ENCODE peak calls at places on chromosomes 7 and 10, in nine cellular contexts. Z is germinal center; T is activated naive CD4-positive, alpha-beta T cell; J is hippocampal formation; S is stimulated activated CD4-positive, alpha-beta T cell treated with anti-CD3 and anti-CD28 coated beads, Interleukin-1b, Interleukin-23, amount 100 ng/mL, for 24 hours; H is astrocyte of the hippocampus; E is GM12865; M is KBM-7; F is fibroblast of gingiva. P is an unnamed sample.

GRCh38 chr7:50869108-50869716 is 86.5 kb upstream of the GRB10 start:
- DNase-seq in Z (no peak), T (no peak), J (no peak), S (no peak), H (peak), E (no peak), M (no peak), F (peak), P (no peak)

GRCh38 chr10:93352638-93353383 is 129.3 kb downstream of the MYOF start:
- DNase-seq in Z (peak), T (no peak), J (no peak), S (no peak), H (peak), E (peak), M (peak), F (peak), P (no peak)

GRCh38 chr10:104472957-104473745 is 119.5 kb downstream of the CFAP58 start:
- DNase-seq in Z (no peak), T (no peak), J (no peak), S (no peak), H (no peak), E (no peak), M (no peak), F (no peak), P (no peak)

GRCh38 chr7:116499168-116500070 is at the start of gene CAV2:
- DNase-seq in Z (peak), T (no peak), J (peak), S (no peak), H (peak), E (peak), M (no peak), F (peak), P (no peak)

GRCh38 chr7:1700536-1701333 is 30.7 kb downstream of the ELFN1 start:
- DNase-seq in Z (no peak), T (no peak), J (no peak), S (no peak), H (no peak), E (no peak), M (no peak), F (no peak), P (no peak)

GRCh38 chr7:120273476-120273975 is 551 bp downstream of the KCND2 start:
- DNase-seq in Z (peak), T (no peak), J (peak), S (no peak), H (peak), E (peak), M (peak), F (peak), P (no peak)

GRCh38 chr7:112204072-112204775 is 2.0 kb downstream of the DOCK4 start:
- DNase-seq in Z (no peak), T (no peak), J (peak), S (no peak), H (peak), E (no peak), M (peak), F (peak), P (no peak)

GRCh38 chr7:130733866-130734524 is at the start of gene KLF14:
- DNase-seq in Z (peak), T (no peak), J (no peak), S (peak), H (peak), E (peak), M (peak), F (no peak), P (no peak)

GRCh38 chr7:109868215-109868614 is 1222.7 kb upstream of the LRRN3 start:
- DNase-seq in Z (no peak), T (no peak), J (no peak), S (no peak), H (no peak), E (no peak), M (no peak), F (no peak), P (no peak)

GRCh38 chr10:117441812-117442443 is 66.7 kb upstream of the PDZD8 start:
- DNase-seq in Z (no peak), T (no peak), J (no peak), S (no peak), H (peak), E (peak), M (peak), F (peak), P (no peak)

GRCh38 chr7:132417037-132417906 is 159.0 kb downstream of the PLXNA4 start:
- DNase-seq in Z (no peak), T (no peak), J (no peak), S (no peak), H (no peak), E (no peak), M (no peak), F (no peak), P (no peak)

GRCh38 chr7:146654048-146654447 is 537.4 kb downstream of the CNTNAP2 start:
- DNase-seq in Z (no peak), T (no peak), J (no peak), S (no peak), H (peak), E (no peak), M (no peak), F (no peak), P (no peak)

GRCh38 chr10:49735848-49736563 is 26.1 kb downstream of the OGDHL start:
- DNase-seq in Z (no peak), T (no peak), J (no peak), S (no peak), H (no peak), E (no peak), M (no peak), F (no peak), P (no peak)

GRCh38 chr10:1807196-1807595 is 69.9 kb upstream of the ADARB2 start:
- DNase-seq in Z (no peak), T (no peak), J (no peak), S (no peak), H (no peak), E (no peak), M (no peak), F (no peak), P (no peak)

GRCh38 chr7:108367946-108368345 is 88.3 kb downstream of the NRCAM start:
- DNase-seq in Z (no peak), T (no peak), J (no peak), S (no peak), H (no peak), E (no peak), M (no peak), F (no peak), P (no peak)

GRCh38 chr7:86653919-86654659 is 10.4 kb downstream of the GRM3 start:
- DNase-seq in Z (no peak), T (no peak), J (peak), S (no peak), H (peak), E (no peak), M (no peak), F (no peak), P (no peak)

GRCh38 chr7:75756340-75757297 is 15.4 kb downstream of the CCL26 start:
- DNase-seq in Z (peak), T (no peak), J (no peak), S (no peak), H (peak), E (peak), M (peak), F (peak), P (no peak)

GRCh38 chr10:74936577-74937445 is 110.4 kb downstream of the KAT6B start:
- DNase-seq in Z (no peak), T (no peak), J (no peak), S (no peak), H (peak), E (no peak), M (no peak), F (peak), P (no peak)

GRCh38 chr7:139241258-139241657 is 10.2 kb downstream of the UBN2 start:
- DNase-seq in Z (no peak), T (no peak), J (no peak), S (no peak), H (no peak), E (no peak), M (no peak), F (no peak), P (no peak)

GRCh38 chr7:37448057-37448636 is 517 bp downstream of the ELMO1 start:
- DNase-seq in Z (peak), T (peak), J (no peak), S (no peak), H (peak), E (no peak), M (no peak), F (no peak), P (no peak)

GRCh38 chr7:148963583-148964509 is 64.5 kb downstream of the PDIA4 start:
- DNase-seq in Z (no peak), T (no peak), J (no peak), S (no peak), H (peak), E (no peak), M (no peak), F (no peak), P (no peak)

GRCh38 chr7:30770936-30771858 is at the start of gene MINDY4:
- DNase-seq in Z (peak), T (peak), J (peak), S (peak), H (peak), E (peak), M (peak), F (peak), P (no peak)

GRCh38 chr10:856405-857157 is 74.9 kb downstream of the LARP4B start:
- DNase-seq in Z (no peak), T (no peak), J (no peak), S (no peak), H (no peak), E (no peak), M (no peak), F (no peak), P (no peak)

GRCh38 chr10:131043039-131043691 is 268.4 kb downstream of the TCERG1L start:
- DNase-seq in Z (no peak), T (no peak), J (no peak), S (no peak), H (no peak), E (no peak), M (no peak), F (no peak), P (no peak)

GRCh38 chr10:124357583-124357930 is 61.2 kb downstream of the OAT start:
- DNase-seq in Z (no peak), T (no peak), J (no peak), S (no peak), H (no peak), E (no peak), M (no peak), F (no peak), P (no peak)

GRCh38 chr10:16890691-16891090 is 73.5 kb upstream of the RSU1 start:
- DNase-seq in Z (no peak), T (no peak), J (no peak), S (no peak), H (no peak), E (no peak), M (no peak), F (no peak), P (no peak)

GRCh38 chr10:6065845-6066244 is 3.7 kb upstream of the IL2RA start:
- DNase-seq in Z (no peak), T (no peak), J (no peak), S (no peak), H (no peak), E (no peak), M (peak), F (no peak), P (no peak)